ENCODE peak calls at places on chromosomes 16 and 17, in ten cellular contexts. H is A549, W is NB4, X is cardiac fibroblast, F is fibroblast of lung, R is left ventricle myocardium inferior, A is fibroblast of mammary gland, N is cardiac muscle cell, M is lower leg skin, T is astrocyte of the spinal cord. E is an unnamed sample.
A peak's percentile ranks its signal among the peaks of the same experiment; 100 is the strongest.

GRCh38 chr16:21574372-21574771 is 25.0 kb upstream of the METTL9 start:
- DNase-seq in R (no peak), H (no peak), A (no peak), W (no peak), M (no peak), X (no peak), F (no peak), N (no peak), T (no peak), E (no peak)

GRCh38 chr17:78797691-78798585 is 15.9 kb upstream of the CYTH1 start:
- DNase-seq in H (no peak), A (peak; percentile 15), T (no peak), W (no peak), M (no peak), N (no peak), F (no peak), X (no peak), R (no peak), E (no peak)

GRCh38 chr17:45646288-45646988 is 137.7 kb upstream of the CRHR1 start:
- DNase-seq in W (peak; percentile 90), M (peak; percentile 74), F (no peak), R (no peak), H (no peak), X (no peak), N (no peak), A (no peak), T (no peak), E (no peak)

GRCh38 chr16:57945740-57946138 is 25.2 kb downstream of the CNGB1 start:
- DNase-seq in H (no peak), N (peak; percentile 32), F (no peak), R (no peak), W (peak; percentile 31), A (no peak), T (no peak), M (no peak), X (peak; percentile 37), E (peak; percentile 15)

GRCh38 chr16:87778830-87779579 is 13.2 kb upstream of the KLHDC4 start:
- DNase-seq in A (peak; percentile 90), R (peak; percentile 87), X (peak; percentile 97), N (peak; percentile 98), T (peak; percentile 96), F (peak; percentile 97), H (peak; percentile 99), W (peak; percentile 100), M (peak; percentile 97), E (peak; percentile 99)

GRCh38 chr17:75146597-75146996 is 7.7 kb downstream of the JPT1 start:
- DNase-seq in F (no peak), X (peak; percentile 26), H (no peak), A (no peak), M (no peak), R (no peak), W (no peak), T (no peak), N (peak; percentile 32), E (no peak)

GRCh38 chr17:29024456-29024952 is 18.4 kb upstream of the PIPOX start:
- DNase-seq in F (no peak), M (no peak), X (no peak), H (no peak), A (no peak), N (no peak), R (no peak), T (no peak), W (no peak), E (no peak)

GRCh38 chr17:50283246-50283645 is 9.0 kb downstream of the TMEM92 start:
- DNase-seq in N (no peak), F (no peak), X (no peak), W (peak; percentile 53), T (no peak), M (no peak), H (no peak), A (peak; percentile 39), R (no peak), E (no peak)

GRCh38 chr17:77546772-77547201 is 406.0 kb downstream of the SEC14L1 start:
- DNase-seq in F (no peak), W (peak; percentile 58), R (no peak), A (no peak), N (peak; percentile 3), X (no peak), M (no peak), H (no peak), T (no peak), E (no peak)

GRCh38 chr17:56772442-56772841 is 61.3 kb downstream of the C17orf67 start:
- DNase-seq in N (no peak), M (peak; percentile 18), A (no peak), H (no peak), T (no peak), W (no peak), F (no peak), X (no peak), R (no peak), E (no peak)

GRCh38 chr17:17445925-17446665 is 30.7 kb upstream of the MED9 start:
- DNase-seq in R (no peak), N (peak; percentile 83), M (no peak), F (peak; percentile 78), X (peak; percentile 97), H (peak; percentile 98), A (peak; percentile 89), T (peak; percentile 93), W (no peak), E (peak; percentile 88)

GRCh38 chr17:56833023-56833811 is 503 bp downstream of the C17orf67 start:
- DNase-seq in N (peak; percentile 61), A (peak; percentile 49), R (peak; percentile 64), T (peak; percentile 43), H (peak; percentile 49), F (peak; percentile 50), X (peak; percentile 57), W (peak; percentile 84), M (peak; percentile 93), E (peak; percentile 94)

GRCh38 chr17:63347475-63347874 is 98.6 kb downstream of the CYB561 start:
- DNase-seq in W (no peak), X (no peak), T (no peak), M (no peak), N (no peak), F (no peak), R (no peak), H (no peak), A (no peak), E (no peak)

GRCh38 chr17:45438931-45439610 is 6.4 kb upstream of the ARHGAP27 start:
- DNase-seq in A (no peak), X (no peak), N (no peak), H (no peak), F (no peak), T (no peak), R (no peak), W (no peak), M (no peak), E (no peak)

GRCh38 chr16:11581677-11582076 is 5.0 kb downstream of the LITAF start:
- DNase-seq in N (no peak), M (no peak), F (no peak), A (no peak), R (no peak), H (no peak), X (no peak), T (no peak), W (no peak), E (no peak)

GRCh38 chr16:11582157-11582814 is 4.4 kb downstream of the LITAF start:
- DNase-seq in A (no peak), X (no peak), M (no peak), H (no peak), R (no peak), F (no peak), W (no peak), T (no peak), N (no peak), E (no peak)

GRCh38 chr16:11583171-11583570 is 3.5 kb downstream of the LITAF start:
- DNase-seq in X (no peak), R (no peak), T (peak; percentile 33), F (peak; percentile 33), W (no peak), N (peak; percentile 91), A (peak; percentile 42), M (no peak), H (no peak), E (no peak)

GRCh38 chr16:11585460-11586374 is 1.0 kb downstream of the LITAF start:
- DNase-seq in A (no peak), R (peak; percentile 24), T (no peak), M (no peak), W (peak; percentile 54), F (peak; percentile 38), X (no peak), H (peak; percentile 42), N (no peak), E (no peak)

DNA sequence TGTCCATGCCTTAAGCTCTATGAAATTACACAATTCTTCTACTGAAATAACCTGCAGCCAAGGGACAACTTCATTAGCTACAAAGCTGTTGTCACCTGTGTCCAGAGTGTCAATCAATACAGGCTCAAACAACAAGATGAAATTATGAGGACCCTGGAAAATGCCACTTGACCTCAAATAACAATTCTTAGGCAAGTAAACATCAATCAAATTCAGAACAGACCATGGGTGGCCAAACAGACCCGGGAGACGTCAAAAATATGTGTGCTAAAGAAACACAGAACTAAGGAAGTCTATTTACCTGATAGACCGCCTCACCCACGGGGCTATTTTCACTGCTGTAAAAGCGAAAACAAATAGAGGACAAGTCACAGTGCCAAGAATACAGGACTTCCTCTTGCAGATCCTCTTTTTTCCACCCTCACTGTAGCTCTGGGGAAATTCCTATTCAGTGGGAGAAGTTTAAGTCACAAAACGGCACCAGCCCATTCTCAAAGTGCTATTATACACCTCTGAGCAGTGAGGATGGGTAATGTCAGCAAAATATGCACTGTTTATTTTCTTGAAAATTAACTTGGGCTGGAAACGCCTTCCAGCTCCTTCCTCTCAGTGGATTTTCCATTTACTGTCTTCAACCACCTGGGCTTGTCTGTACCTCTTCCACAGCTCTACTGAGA is 2.7 kb downstream of the LITAF start:
- DNase-seq in M (no peak), W (peak; percentile 43), N (no peak), X (no peak), H (peak; percentile 69), R (peak; percentile 9), F (no peak), A (no peak), T (no peak), E (no peak)
- H3K4me3 ChIP-seq in M (no peak overlapping the region), W (peak overlapping the region; percentile 72), N (no peak overlapping the region), X (no peak overlapping the region), H (peak overlapping the region; percentile 93), R (peak overlapping the region; percentile 73), F (peak overlapping the region; percentile 14), A (no peak overlapping the region), T (no peak overlapping the region), E (peak overlapping the region; percentile 90)

GRCh38 chr17:58520843-58521430 is 6.5 kb upstream of the MTMR4 start:
- DNase-seq in F (no peak), N (peak; percentile 43), M (no peak), R (no peak), X (peak; percentile 30), H (peak; percentile 58), A (peak; percentile 18), W (peak; percentile 41), T (no peak), E (peak; percentile 34)
- TF ChIP-seq CTCF in F (peak; percentile 38), N (peak; percentile 50), M (no peak), R (peak; percentile 41), X (peak; percentile 63), H (no peak), A (peak; percentile 52), W (peak; percentile 23), T (peak; percentile 54), E (peak; percentile 31)

GRCh38 chr16:84594725-84595038 is 23.2 kb downstream of the COTL1 start:
- DNase-seq in M (no peak), F (no peak), N (no peak), T (no peak), H (no peak), A (no peak), W (no peak), R (no peak), X (no peak), E (no peak)
- H3K4me3 ChIP-seq in M (no peak overlapping the region), F (no peak overlapping the region), N (no peak overlapping the region), T (no peak overlapping the region), H (no peak overlapping the region), A (no peak overlapping the region), W (no peak overlapping the region), R (no peak overlapping the region), X (no peak overlapping the region), E (no peak overlapping the region)

GRCh38 chr16:12558641-12559040 is 245.0 kb downstream of the CPPED1 start:
- DNase-seq in T (no peak), R (no peak), M (no peak), X (no peak), W (no peak), A (no peak), N (no peak), F (no peak), H (no peak), E (no peak)
- TF ChIP-seq CTCF in T (no peak), R (no peak), M (no peak), X (no peak), W (no peak), A (no peak), N (no peak), F (no peak), H (no peak), E (no peak)

E was measured in foreskin fibroblast.